ENCODE peak calls at places on chromosomes 12 and 14, in seven cellular contexts. Z, B, Q, K, P, L and N are unnamed samples.

GRCh38 chr14:65815127-65815526 is 402.6 kb downstream of the FUT8 start:
- DNase-seq in P (no peak), B (no peak), K (no peak), L (no peak), Q (no peak), Z (no peak), N (no peak)

GRCh38 chr12:115261691-115262398 is 577.9 kb upstream of the TBX3 start:
- DNase-seq in P (no peak), L (peak), K (no peak), Q (no peak), Z (no peak), B (no peak), N (no peak)

GRCh38 chr14:105968291-105968690 is 441.9 kb downstream of the TMEM121 start:
- DNase-seq in K (no peak), Q (no peak), L (no peak), B (no peak), Z (no peak), P (no peak), N (no peak)

GRCh38 chr12:112309797-112310196 is 72.4 kb downstream of the HECTD4 start:
- DNase-seq in B (no peak), Z (no peak), K (no peak), Q (no peak), P (no peak), L (no peak), N (no peak)

GRCh38 chr12:115078988-115079387 is 395.0 kb upstream of the TBX3 start:
- DNase-seq in Z (no peak), Q (no peak), P (no peak), K (no peak), B (no peak), L (no peak), N (no peak)

GRCh38 chr12:131753041-131753440 is 42.2 kb downstream of the SFSWAP start:
- DNase-seq in Z (no peak), B (no peak), K (no peak), L (no peak), Q (no peak), P (no peak), N (no peak)

GRCh38 chr12:108468149-108468968 is 46.7 kb upstream of the FICD start:
- DNase-seq in Q (no peak), Z (peak), P (no peak), L (peak), K (no peak), B (no peak), N (peak)

GRCh38 chr14:26403760-26404159 is 194.1 kb downstream of the NOVA1 start:
- DNase-seq in P (no peak), Z (no peak), Q (no peak), B (no peak), K (no peak), L (no peak), N (no peak)

GRCh38 chr14:88937706-88938105 is 113.3 kb downstream of the TTC8 start:
- DNase-seq in K (no peak), B (no peak), Q (no peak), L (no peak), Z (no peak), P (no peak), N (no peak)

GRCh38 chr12:59087077-59087673 is 166.9 kb upstream of the LRIG3 start:
- DNase-seq in B (peak), Z (no peak), P (no peak), K (no peak), L (no peak), Q (peak), N (no peak)

GRCh38 chr12:49367381-49368239 is at the start of gene SPATS2:
- DNase-seq in K (peak), L (no peak), P (no peak), Z (no peak), Q (no peak), B (no peak), N (peak)

GRCh38 chr12:57744194-57744776 is 554 bp upstream of the TSPAN31 start:
- DNase-seq in P (peak), B (peak), Q (peak), Z (peak), L (no peak), K (peak), N (no peak)

GRCh38 chr14:72924332-72924731 is 1.9 kb upstream of the DCAF4 start:
- DNase-seq in Q (peak), Z (peak), L (peak), K (no peak), P (no peak), B (no peak), N (peak)

GRCh38 chr14:65846469-65846868 is 433.9 kb downstream of the FUT8 start:
- DNase-seq in K (no peak), Z (no peak), B (no peak), L (no peak), Q (peak), P (no peak), N (no peak)

GRCh38 chr12:76470028-76470939 is 89.3 kb downstream of the OSBPL8 start:
- DNase-seq in P (peak), K (no peak), L (no peak), Z (peak), B (no peak), Q (peak), N (no peak)

GRCh38 chr14:25464078-25464477 is 414.1 kb upstream of the STXBP6 start:
- DNase-seq in L (no peak), P (no peak), K (no peak), Z (no peak), B (no peak), Q (no peak), N (no peak)

GRCh38 chr12:1796515-1797010 is 23.8 kb upstream of the LRTM2 start:
- DNase-seq in P (no peak), Q (no peak), L (no peak), K (peak), Z (no peak), B (no peak), N (no peak)

GRCh38 chr12:25828188-25828587 is 130.3 kb upstream of the RASSF8 start:
- DNase-seq in B (no peak), L (no peak), Z (no peak), Q (no peak), K (no peak), P (no peak), N (no peak)

GRCh38 chr14:103594265-103594664 is 31.5 kb downstream of the COA8 start:
- DNase-seq in P (no peak), Z (no peak), B (no peak), Q (no peak), K (no peak), L (peak), N (no peak)

GRCh38 chr12:15575797-15576560 is 213.2 kb downstream of the EPS8 start:
- DNase-seq in Q (no peak), B (no peak), K (no peak), L (no peak), P (no peak), Z (no peak), N (no peak)

GRCh38 chr14:37707716-37708115 is 112.3 kb downstream of the TTC6 start:
- DNase-seq in K (no peak), Z (no peak), L (no peak), P (no peak), B (no peak), Q (no peak), N (no peak)

GRCh38 chr12:62711626-62712305 is 223.2 kb downstream of the PPM1H start:
- DNase-seq in K (no peak), B (no peak), Q (no peak), L (no peak), P (no peak), Z (no peak), N (no peak)

GRCh38 chr12:40075458-40075857 is 30.4 kb downstream of the SLC2A13 start:
- DNase-seq in L (no peak), B (no peak), Q (no peak), K (no peak), P (no peak), Z (no peak), N (no peak)

GRCh38 chr12:12685305-12685704 is 10.7 kb downstream of the GPR19 start:
- DNase-seq in Z (no peak), L (no peak), Q (no peak), K (peak), P (no peak), B (no peak), N (no peak)

GRCh38 chr12:6613015-6613775 is 6.0 kb upstream of the CHD4 start:
- DNase-seq in Z (peak), B (peak), L (peak), Q (peak), K (no peak), P (no peak), N (peak)

GRCh38 chr14:30551460-30551859 is 7.5 kb upstream of the G2E3 start:
- DNase-seq in Q (no peak), P (no peak), Z (no peak), L (peak), K (no peak), B (no peak), N (peak)

GRCh38 chr12:124408822-124409517 is 114.1 kb downstream of the RFLNA start:
- DNase-seq in Z (no peak), B (no peak), Q (no peak), P (no peak), K (no peak), L (no peak), N (no peak)

GRCh38 chr14:96145116-96145864 is 59.3 kb upstream of the BDKRB2 start:
- DNase-seq in K (peak), B (no peak), Q (no peak), L (no peak), Z (no peak), P (no peak), N (no peak)

GRCh38 chr12:89352492-89353187 is at the start of gene DUSP6:
- DNase-seq in Q (peak), K (peak), P (no peak), L (peak), Z (no peak), B (peak), N (peak)

DNA sequence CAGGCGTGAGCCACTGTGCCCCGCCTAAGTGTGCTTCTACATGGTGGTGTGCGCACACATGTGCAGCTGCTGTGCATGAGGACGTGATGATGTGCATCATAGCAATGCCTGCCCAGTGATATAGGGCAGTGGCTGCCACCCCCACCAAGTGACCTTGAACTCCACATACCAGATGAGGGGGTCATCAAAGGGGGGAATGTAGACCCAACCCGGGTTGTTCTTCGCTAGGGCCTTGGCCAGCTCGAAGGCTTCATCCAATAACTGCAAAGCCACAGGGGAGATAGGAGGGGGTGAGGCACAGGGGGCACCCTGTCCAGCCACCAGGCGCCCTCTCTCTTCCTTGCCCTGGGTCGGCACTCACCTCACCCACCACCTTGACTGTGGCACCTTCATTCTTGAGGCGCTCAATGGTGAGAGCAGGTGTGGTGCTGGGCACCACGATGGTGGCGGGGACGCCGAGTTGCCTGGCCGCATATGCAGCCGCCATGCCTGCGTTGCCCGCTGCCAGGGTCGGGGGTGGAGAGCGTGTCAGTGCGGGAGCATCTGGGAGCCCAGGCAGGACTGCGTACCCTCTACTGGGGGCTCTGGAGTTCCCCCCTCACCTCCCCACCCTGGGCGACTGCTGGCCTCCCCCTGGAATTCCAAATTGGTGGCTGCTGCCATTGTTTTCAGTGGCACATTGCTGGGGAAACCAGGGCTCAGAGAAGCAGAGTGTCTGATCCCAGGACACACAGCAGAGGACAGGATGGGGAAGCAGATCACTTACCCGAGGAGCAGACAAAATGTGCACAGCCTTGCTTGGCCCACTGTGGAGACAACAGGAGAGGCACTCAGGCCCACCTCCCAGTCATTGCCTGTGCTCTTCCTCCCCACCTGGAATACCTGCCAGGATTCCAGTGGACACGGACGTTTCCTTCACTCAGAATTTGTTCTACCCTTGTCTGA is 5.1 kb downstream of the SDS start:
- DNase-seq in K (no peak), Q (no peak), Z (no peak), P (no peak), B (no peak), L (no peak), N (no peak)
- TF ChIP-seq JUND in K (no peak), Q (no peak), Z (no peak), P (no peak), B (no peak), L (no peak), N (no peak)

GRCh38 chr12:104695453-104696148 is 238.9 kb downstream of the CHST11 start:
- DNase-seq in P (peak), L (no peak), B (no peak), Z (no peak), K (no peak), Q (no peak), N (no peak)
- TF ChIP-seq JUND in P (no peak), L (no peak), B (no peak), Z (no peak), K (no peak), Q (no peak), N (no peak)

GRCh38 chr14:87896393-87897380 is 96.3 kb downstream of the GALC start:
- DNase-seq in Q (peak), P (no peak), K (no peak), Z (peak), L (peak), B (peak), N (peak)
- TF ChIP-seq JUND in Q (no peak), P (no peak), K (no peak), Z (no peak), L (no peak), B (no peak), N (no peak)

DNA sequence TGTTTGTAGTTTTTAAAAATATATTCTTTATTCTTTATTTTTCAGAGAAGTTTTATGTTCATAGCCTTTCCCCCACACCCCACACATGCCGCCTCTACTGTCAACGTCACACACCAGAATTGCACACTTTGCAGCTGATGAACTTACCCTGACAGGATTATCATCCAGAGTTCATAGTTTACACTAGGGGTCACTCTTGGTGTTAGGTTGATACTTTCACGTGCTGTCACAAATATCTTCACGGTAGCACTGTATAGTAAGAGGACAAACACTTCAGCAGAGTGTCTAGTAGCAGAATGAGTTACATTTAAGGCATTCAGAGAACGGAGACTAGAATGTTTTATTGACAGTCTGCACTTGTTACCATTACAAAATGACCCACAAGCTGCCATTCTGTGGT is 5.2 kb downstream of the DPPA3 start:
- DNase-seq in P (no peak), K (no peak), Z (no peak), L (peak), B (peak), Q (no peak), N (peak)
- TF ChIP-seq JUND in P (no peak), K (no peak), Z (no peak), L (no peak), B (no peak), Q (no peak), N (no peak)

GRCh38 chr12:82745807-82746206 is 59.1 kb downstream of the TMTC2 start:
- DNase-seq in B (no peak), Z (no peak), Q (no peak), P (no peak), L (no peak), K (no peak), N (no peak)

GRCh38 chr12:82745062-82745461 is 58.4 kb downstream of the TMTC2 start:
- DNase-seq in K (no peak), P (no peak), L (no peak), Z (no peak), B (no peak), Q (peak), N (no peak)

DNA sequence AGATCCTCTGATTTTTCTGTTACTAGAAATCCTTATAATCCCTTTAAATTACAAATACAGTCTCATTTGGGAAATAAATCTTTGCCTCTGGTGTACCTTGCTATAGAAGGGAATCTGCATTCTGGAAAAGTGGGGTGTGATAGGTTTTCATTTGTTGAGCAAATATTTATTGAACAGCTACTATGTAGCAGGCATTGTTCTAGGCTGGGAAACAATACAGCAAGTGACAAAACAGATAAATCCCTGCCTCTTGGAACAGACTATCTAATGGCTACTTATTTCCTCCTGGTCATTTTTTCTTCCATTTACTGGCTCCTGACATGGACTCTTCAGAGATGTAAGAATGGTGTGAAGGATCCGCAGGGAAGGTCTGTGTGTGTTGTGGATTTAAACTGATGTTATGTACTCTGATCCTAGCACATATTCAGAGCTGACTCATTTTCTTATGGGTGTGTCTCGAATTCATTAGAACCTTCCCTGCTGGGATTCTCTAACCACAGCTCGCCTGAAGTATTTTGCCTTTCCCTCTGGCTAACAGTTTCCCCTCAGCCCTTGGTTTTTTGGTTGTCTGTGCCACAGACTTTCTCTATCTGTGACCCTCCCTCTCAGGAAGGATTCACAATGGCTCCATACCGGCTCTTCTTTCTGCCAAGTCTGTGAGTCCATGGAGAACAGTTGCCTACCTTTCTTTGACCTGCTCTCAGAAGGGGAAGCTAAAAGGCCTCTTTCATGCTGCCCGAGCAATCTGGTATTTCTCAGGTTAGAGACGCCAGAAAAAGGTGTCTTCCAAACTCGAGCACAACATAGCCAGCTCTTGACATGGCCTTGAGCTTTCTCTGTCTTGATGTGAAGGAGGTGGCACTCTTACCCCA is 53.7 kb downstream of the TMTC2 start:
- DNase-seq in Z (no peak), K (no peak), Q (no peak), P (no peak), L (no peak), B (peak), N (no peak)
- TF ChIP-seq JUND in Z (no peak), K (no peak), Q (no peak), P (no peak), L (no peak), B (peak), N (no peak)

DNA sequence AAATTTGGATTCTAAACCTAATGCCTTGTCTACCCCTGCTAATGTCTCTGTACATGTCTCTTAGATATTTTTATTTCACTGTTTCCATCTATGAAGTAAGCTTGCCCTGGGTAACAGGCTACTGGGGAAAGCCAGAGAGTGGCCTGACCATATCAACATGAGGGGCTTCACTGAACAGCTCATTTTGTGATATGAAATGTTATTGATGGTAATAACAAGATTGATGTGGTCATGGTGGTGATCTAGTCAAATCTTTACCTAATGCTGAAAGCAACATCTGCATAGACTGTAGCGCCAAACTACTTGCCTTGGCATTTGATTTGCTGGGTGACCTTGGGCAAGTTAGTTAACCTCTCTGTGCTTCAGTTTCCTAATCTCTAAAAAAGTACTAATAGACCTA is 9.9 kb upstream of the DYRK2 start:
- DNase-seq in P (no peak), K (no peak), Z (no peak), B (no peak), Q (no peak), L (no peak), N (no peak)
- TF ChIP-seq JUND in P (no peak), K (no peak), Z (no peak), B (no peak), Q (no peak), L (no peak), N (no peak)

DNA sequence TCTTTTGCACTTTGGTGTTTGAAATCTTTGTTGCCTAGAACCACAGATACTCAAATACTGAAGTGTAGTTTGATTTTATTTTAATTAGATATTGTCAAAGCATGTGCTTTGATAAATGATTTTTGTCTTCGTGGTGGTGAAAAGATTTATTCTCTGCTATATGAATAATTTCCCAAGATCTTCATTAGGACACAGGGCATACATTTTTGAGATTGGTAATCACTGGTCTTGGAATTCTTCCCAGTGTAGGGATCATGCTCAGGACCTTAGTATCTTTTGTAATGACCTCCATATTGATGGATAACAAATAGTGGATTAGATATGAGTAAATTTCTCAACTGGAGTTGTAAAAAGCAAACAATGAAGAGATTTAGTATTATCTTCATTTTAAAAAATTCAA is 28.2 kb downstream of the TBK1 start:
- DNase-seq in L (no peak), Q (no peak), P (no peak), K (no peak), Z (no peak), B (no peak), N (no peak)
- TF ChIP-seq JUND in L (no peak), Q (peak), P (no peak), K (no peak), Z (no peak), B (no peak), N (no peak)

GRCh38 chr12:119154435-119154818 is 24.3 kb upstream of the HSPB8 start:
- DNase-seq in P (no peak), Q (peak), K (peak), L (no peak), B (peak), Z (peak), N (no peak)
- TF ChIP-seq JUND in P (no peak), Q (no peak), K (no peak), L (no peak), B (no peak), Z (no peak), N (no peak)

DNA sequence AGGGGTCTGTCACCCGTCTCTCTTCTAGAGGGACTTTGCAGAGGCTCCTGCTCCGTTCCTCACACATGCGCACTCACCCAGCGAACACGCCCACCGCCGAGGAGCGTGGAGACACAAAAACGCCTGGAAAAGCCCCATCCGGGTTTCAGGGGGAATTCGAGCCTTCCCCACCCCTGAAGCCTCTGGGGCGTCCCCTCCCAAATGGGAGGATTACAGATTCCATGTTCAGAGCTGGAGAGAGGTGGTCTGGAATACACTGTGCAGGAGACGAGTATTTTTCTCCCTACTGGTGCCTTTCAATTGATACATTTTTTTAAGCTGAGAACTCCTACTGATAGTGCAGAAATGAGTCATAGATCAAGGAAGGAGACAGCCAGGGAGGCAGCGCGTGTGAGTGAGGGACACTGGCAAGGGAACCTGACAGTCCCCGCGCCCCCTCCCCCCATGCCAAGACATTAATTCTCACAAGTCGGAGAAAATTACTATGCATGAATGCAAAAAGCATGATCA is 37.0 kb downstream of the BCL11B start:
- DNase-seq in K (peak), B (peak), L (no peak), P (no peak), Z (no peak), Q (no peak), N (no peak)
- TF ChIP-seq JUND in K (no peak), B (peak), L (no peak), P (no peak), Z (peak), Q (no peak), N (no peak)